ENCODE peak calls at places on chromosomes 16 and 17, in four cellular contexts. C, X, W and O are unnamed samples.

GRCh38 chr16:67528222-67528869 is at the start of gene RIPOR1:
- DNase-seq in C (peak; percentile 42), X (peak; percentile 45), W (peak; percentile 98), O (peak; percentile 53)

GRCh38 chr16:14490281-14490680 is 139.8 kb downstream of the PARN start:
- DNase-seq in C (no peak), X (no peak), W (no peak), O (no peak)

GRCh38 chr16:50196736-50197135 is 43.6 kb downstream of the TENT4B start:
- DNase-seq in C (no peak), X (no peak), W (no peak), O (no peak)

GRCh38 chr16:8655184-8655717 is 19.2 kb upstream of the ABAT start:
- DNase-seq in C (peak; percentile 17), X (peak; percentile 73), W (no peak), O (peak; percentile 57)

GRCh38 chr16:7332611-7333010 is at the start of gene RBFOX1:
- DNase-seq in C (no peak), X (no peak), W (no peak), O (no peak)

GRCh38 chr17:38704645-38705522 is at the start of gene MLLT6:
- DNase-seq in C (peak; percentile 85), X (peak; percentile 64), W (peak; percentile 83), O (peak; percentile 79)

GRCh38 chr17:247767-248166 is 66.3 kb upstream of the DOC2B start:
- DNase-seq in C (no peak), X (no peak), W (no peak), O (peak; percentile 8)

GRCh38 chr17:73168667-73169066 is 3.9 kb downstream of the SSTR2 start:
- DNase-seq in C (no peak), X (no peak), W (no peak), O (no peak)

GRCh38 chr17:64306850-64307463 is 43.9 kb upstream of the TEX2 start:
- DNase-seq in C (peak; percentile 76), X (peak; percentile 60), W (peak; percentile 70), O (peak; percentile 59)

GRCh38 chr16:61042736-61043135 is 993.5 kb downstream of the CDH8 start:
- DNase-seq in C (no peak), X (no peak), W (no peak), O (peak; percentile 18)

GRCh38 chr17:75270218-75270965 is 639 bp downstream of the MIF4GD start:
- DNase-seq in C (peak; percentile 87), X (peak; percentile 88), W (peak; percentile 78), O (peak; percentile 66)

GRCh38 chr16:84845496-84846002 is 25.8 kb downstream of the CRISPLD2 start:
- DNase-seq in C (no peak), X (no peak), W (no peak), O (peak; percentile 52)

GRCh38 chr17:75996665-75997590 is 3.7 kb upstream of the CDK3 start:
- DNase-seq in C (no peak), X (peak; percentile 94), W (no peak), O (no peak)

GRCh38 chr16:85935957-85936760 is 37.2 kb downstream of the IRF8 start:
- DNase-seq in C (no peak), X (no peak), W (no peak), O (no peak)

GRCh38 chr16:17339764-17340541 is 130.8 kb downstream of the XYLT1 start:
- DNase-seq in C (no peak), X (no peak), W (no peak), O (no peak)

DNA sequence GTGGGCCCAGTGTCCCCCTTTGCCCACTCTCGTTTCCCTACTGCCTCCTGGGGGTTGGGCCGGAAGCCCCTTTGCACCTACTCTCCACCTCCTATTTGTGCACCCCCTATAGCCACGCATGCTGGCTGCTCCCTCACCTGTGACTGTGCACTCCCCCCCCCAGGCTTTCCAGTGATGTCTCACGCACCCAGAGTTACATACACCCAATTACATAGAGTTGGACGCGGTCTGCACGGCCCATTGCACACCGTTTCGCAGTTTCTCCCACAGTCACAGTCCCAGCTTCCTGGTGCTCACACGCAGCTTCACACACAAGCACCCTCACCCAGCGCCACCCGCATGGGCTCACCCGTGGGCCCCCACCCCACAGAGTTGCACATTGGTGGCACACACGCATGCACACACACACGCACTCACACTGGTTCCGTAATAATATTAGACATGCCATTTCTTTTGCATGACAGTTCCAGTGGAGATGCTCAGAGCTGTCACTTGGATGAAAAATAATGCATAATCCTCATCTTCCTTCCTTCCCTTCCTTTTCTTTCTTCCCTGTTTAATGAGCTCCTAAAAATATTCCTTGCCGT is 21.5 kb upstream of the C1QL1 start:
- DNase-seq in C (no peak), X (no peak), W (no peak), O (no peak)
- TF ChIP-seq ESRRA in C (no peak), X (no peak), W (no peak), O (no peak)

DNA sequence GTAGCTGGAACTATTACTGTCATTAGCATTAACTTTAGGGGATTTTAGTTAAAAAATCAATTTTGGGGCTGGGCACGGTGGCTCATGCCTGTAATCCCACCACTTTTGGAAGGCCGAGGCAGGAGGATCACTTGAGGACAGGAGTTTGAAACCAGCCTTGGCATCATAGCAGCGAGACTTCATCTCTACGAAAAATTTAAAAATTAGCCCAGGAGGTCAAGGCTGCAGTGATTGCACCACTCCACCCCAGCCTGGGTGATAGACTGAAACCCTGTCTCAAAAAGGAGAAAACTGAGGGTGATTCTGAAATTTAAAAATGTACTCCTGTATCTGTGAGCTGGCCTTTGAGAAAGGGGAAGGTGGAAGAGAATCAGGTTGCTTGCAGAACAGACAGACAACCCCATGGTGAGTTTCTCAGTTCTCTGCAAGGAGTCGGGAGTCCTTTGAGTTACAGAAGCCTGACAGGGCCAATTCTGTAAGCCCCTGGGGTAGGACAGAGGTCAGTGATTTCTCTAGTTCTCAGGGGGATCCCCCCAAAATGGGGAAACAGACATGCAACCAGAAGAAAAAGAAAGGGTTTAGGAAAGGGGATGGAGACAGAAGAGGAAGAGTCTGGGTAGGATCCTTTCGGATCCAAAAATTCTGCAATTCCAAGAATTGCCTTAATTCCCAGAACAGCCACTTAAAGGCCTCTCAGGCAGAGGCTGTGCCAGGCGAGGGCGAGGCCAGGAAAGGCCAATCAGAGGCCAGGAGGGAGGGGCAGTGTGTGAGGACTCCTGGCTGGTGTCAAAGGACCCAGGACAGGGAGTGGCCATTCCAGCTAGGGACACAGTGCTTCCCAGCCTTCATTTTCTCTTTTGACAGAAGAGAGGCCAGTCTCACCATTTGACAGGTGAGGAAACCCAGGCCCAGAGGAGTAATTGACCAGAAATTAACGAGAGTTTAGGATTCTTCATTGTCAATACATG is 6.7 kb downstream of the NUPR1 start:
- DNase-seq in C (peak; percentile 66), X (peak; percentile 84), W (no peak), O (peak; percentile 69)
- TF ChIP-seq HMGXB4 in C (no peak), X (no peak), W (no peak), O (no peak)

GRCh38 chr17:19343256-19343630 is 19.3 kb downstream of the B9D1 start:
- DNase-seq in C (no peak), X (no peak), W (no peak), O (no peak)
- TF ChIP-seq NR3C1 in C (no peak), X (no peak), W (no peak), O (no peak)

DNA sequence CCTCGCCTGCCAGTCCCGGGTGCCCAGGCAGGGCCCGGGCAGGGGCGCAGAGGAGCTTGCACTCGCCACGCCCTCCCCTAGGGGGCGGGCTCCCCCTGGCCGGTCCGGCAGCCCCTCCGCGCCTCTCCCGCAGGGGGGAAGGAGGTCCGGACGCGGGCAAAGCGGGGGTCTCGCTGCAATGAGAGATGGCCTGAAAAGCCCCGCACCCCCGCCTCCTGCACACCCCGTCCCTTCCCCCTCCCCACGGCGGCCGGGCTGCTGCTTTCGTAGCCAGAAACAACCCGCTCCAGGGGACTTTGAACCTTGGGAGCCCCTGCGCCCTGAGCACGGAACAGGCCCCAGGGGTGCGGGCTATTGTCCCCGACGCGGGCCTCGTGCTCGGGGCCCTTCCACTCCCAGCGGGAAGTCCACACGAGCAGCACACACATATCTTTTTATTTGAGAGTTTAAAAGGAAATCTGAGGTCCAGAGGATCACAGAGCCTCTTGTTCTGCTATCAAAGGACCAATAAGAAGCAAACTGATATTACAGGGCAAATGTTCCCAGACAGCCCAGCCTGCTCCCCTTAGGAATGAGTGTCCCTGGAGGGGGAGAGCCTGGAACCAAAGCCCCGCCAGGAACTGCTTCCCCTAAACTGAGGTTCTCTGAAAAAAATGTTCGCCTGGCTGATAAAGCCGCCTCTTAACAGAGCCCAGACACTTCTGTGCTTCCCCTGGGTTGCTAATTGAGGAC is 5.8 kb upstream of the CBX4 start:
- DNase-seq in C (peak; percentile 58), X (peak; percentile 74), W (peak; percentile 84), O (peak; percentile 73)
- TF ChIP-seq ESRRA in C (no peak), X (no peak), W (no peak), O (no peak)

GRCh38 chr17:8868092-8868491 is 618 bp upstream of the PIK3R6 start:
- DNase-seq in C (no peak), X (no peak), W (no peak), O (no peak)

GRCh38 chr17:8865385-8865784 is 2.1 kb downstream of the PIK3R6 start:
- DNase-seq in C (no peak), X (no peak), W (no peak), O (no peak)

GRCh38 chr17:8867361-8867981 is at the start of gene PIK3R6:
- DNase-seq in C (no peak), X (no peak), W (no peak), O (no peak)

GRCh38 chr17:8868529-8868951 is 1.1 kb upstream of the PIK3R6 start:
- DNase-seq in C (no peak), X (no peak), W (no peak), O (no peak)

DNA sequence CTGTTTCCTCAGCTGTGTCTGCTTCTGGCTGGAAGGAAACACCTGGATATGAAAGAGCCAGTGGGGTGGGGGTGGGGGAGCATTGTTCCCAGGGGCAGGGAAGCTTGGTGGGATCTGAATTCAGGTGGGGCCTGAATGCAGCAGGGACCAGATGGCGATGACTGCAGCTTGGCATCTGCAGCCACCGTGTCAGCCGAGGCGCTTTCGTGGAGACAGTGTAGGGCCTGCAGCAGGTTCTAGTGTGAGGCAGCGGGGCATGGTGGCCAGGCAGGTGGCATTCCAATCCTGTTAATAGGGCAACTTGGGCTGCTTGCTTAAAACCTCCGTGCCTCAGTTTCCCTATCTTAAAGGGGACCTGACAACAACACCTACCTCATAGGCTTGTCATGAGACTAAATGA is 1.7 kb downstream of the PIK3R6 start:
- DNase-seq in C (no peak), X (no peak), W (no peak), O (no peak)
- TF ChIP-seq HMGXB4 in C (no peak), X (no peak), W (no peak), O (no peak)

GRCh38 chr17:83084214-83084613 is 4.8 kb downstream of the METRNL start:
- DNase-seq in C (no peak), X (no peak), W (no peak), O (no peak)
- TF ChIP-seq NR3C1 in C (no peak), X (no peak), W (no peak), O (no peak)

GRCh38 chr17:17818088-17818526 is 18.7 kb downstream of the SREBF1 start:
- DNase-seq in C (peak; percentile 75), X (no peak), W (peak; percentile 65), O (no peak)
- TF ChIP-seq ESRRA in C (no peak), X (no peak), W (no peak), O (no peak)